ENCODE peak calls at places on chromosomes 3 and 15, in ten cellular contexts. D is psoas muscle, T is A549, J is AG09309, L is nephron progenitor cell, Y is AG04450, H is dorsolateral prefrontal cortex, F is GM23338, Q is heart left ventricle, W is Calu3. C is an unnamed sample.

GRCh38 chr15:26729581-26729980 is 43.3 kb downstream of the GABRB3 start:
- DNase-seq in D (no peak), T (no peak), J (no peak), L (no peak), Y (no peak), H (no peak), F (no peak), Q (no peak), W (no peak), C (no peak)

GRCh38 chr3:38438421-38438820 is 15.3 kb upstream of the ACVR2B start:
- DNase-seq in D (no peak), T (no peak), J (no peak), L (no peak), Y (no peak), H (no peak), F (no peak), Q (no peak), W (no peak), C (no peak)

GRCh38 chr3:114745322-114746240 is 401.5 kb downstream of the ZBTB20 start:
- DNase-seq in D (no peak), T (peak; percentile 79), J (peak; percentile 52), L (no peak), Y (no peak), H (no peak), F (no peak), Q (no peak), W (peak; percentile 42), C (no peak)

GRCh38 chr3:27659279-27660021 is 62.7 kb downstream of the EOMES start:
- DNase-seq in D (peak; percentile 64), T (peak; percentile 83), J (no peak), L (peak; percentile 67), Y (no peak), H (no peak), F (peak; percentile 82), Q (peak; percentile 56), W (peak; percentile 75), C (peak; percentile 47)

GRCh38 chr3:192851821-192852352 is 65.8 kb downstream of the MB21D2 start:
- DNase-seq in D (peak; percentile 76), T (peak; percentile 67), J (no peak), L (no peak), Y (no peak), H (no peak), F (no peak), Q (peak; percentile 63), W (peak; percentile 97), C (no peak)

GRCh38 chr15:40066531-40066930 is 27.6 kb upstream of the SRP14 start:
- DNase-seq in D (no peak), T (no peak), J (no peak), L (no peak), Y (no peak), H (no peak), F (no peak), Q (no peak), W (no peak), C (no peak)

GRCh38 chr15:82122754-82123400 is 77.1 kb upstream of the MEX3B start:
- DNase-seq in D (peak; percentile 56), T (peak; percentile 63), J (peak; percentile 95), L (no peak), Y (peak; percentile 95), H (no peak), F (no peak), Q (peak; percentile 48), W (peak; percentile 26), C (no peak)

GRCh38 chr3:11510001-11510760 is 133.5 kb downstream of the VGLL4 start:
- DNase-seq in D (peak; percentile 61), T (no peak), J (no peak), L (peak; percentile 59), Y (no peak), H (no peak), F (no peak), Q (peak; percentile 39), W (no peak), C (no peak)

GRCh38 chr3:189557824-189558223 is 73.4 kb upstream of the TP63 start:
- DNase-seq in D (no peak), T (no peak), J (no peak), L (no peak), Y (no peak), H (no peak), F (no peak), Q (no peak), W (no peak), C (no peak)

GRCh38 chr15:43868412-43868811 is 41.6 kb downstream of the WDR76 start:
- DNase-seq in D (no peak), T (no peak), J (no peak), L (no peak), Y (no peak), H (no peak), F (no peak), Q (no peak), W (no peak), C (no peak)

GRCh38 chr15:98151098-98151497 is 190.6 kb downstream of the ARRDC4 start:
- DNase-seq in D (no peak), T (no peak), J (no peak), L (no peak), Y (no peak), H (no peak), F (no peak), Q (no peak), W (no peak), C (no peak)

DNA sequence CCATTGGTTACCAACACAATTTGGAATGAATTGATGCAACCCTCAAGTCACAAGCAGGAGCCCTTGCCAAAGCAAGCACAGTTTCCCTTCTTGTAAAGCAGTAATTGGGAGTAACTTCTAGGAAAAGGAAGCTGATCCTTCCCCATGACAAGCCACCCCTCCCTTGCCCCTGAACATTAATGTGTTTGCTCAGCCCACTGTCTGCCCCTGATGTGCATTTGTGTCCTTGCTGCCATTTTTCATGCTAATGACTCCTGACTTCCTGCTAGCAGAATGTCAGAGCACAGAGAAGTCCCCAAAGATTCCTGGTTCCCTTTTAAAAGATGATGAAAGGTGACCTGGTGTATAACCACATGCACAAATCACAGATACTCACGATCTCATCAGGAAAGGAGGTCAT is 44.2 kb upstream of the WNT5A start:
- DNase-seq in D (no peak), T (no peak), J (no peak), L (no peak), Y (no peak), H (no peak), F (no peak), Q (no peak), W (no peak), C (no peak)
- TF ChIP-seq CTCF in D (no peak), T (no peak), J (no peak), L (no peak), Y (no peak), H (no peak), F (no peak), Q (no peak), W (no peak), C (no peak)

GRCh38 chr3:51687472-51688205 is 16.6 kb downstream of the TEX264 start:
- DNase-seq in D (no peak), T (no peak), J (no peak), L (no peak), Y (no peak), H (no peak), F (no peak), Q (peak; percentile 87), W (no peak), C (no peak)
- TF ChIP-seq CTCF in D (no peak), T (no peak), J (no peak), L (no peak), Y (no peak), H (no peak), F (no peak), Q (no peak), W (no peak), C (no peak)

GRCh38 chr3:9715127-9715526 is 11.5 kb downstream of the CPNE9 start:
- DNase-seq in D (no peak), T (no peak), J (no peak), L (no peak), Y (no peak), H (no peak), F (peak; percentile 86), Q (no peak), W (peak; percentile 46), C (no peak)

GRCh38 chr3:9717050-9717555 is 13.5 kb downstream of the CPNE9 start:
- DNase-seq in D (no peak), T (no peak), J (no peak), L (no peak), Y (no peak), H (no peak), F (no peak), Q (no peak), W (no peak), C (no peak)

GRCh38 chr3:9717563-9717962 is 13.9 kb downstream of the CPNE9 start:
- DNase-seq in D (no peak), T (no peak), J (no peak), L (no peak), Y (no peak), H (no peak), F (no peak), Q (no peak), W (no peak), C (no peak)

GRCh38 chr3:9718118-9718517 is 13.4 kb upstream of the BRPF1 start:
- DNase-seq in D (no peak), T (no peak), J (no peak), L (no peak), Y (no peak), H (no peak), F (no peak), Q (no peak), W (no peak), C (no peak)

DNA sequence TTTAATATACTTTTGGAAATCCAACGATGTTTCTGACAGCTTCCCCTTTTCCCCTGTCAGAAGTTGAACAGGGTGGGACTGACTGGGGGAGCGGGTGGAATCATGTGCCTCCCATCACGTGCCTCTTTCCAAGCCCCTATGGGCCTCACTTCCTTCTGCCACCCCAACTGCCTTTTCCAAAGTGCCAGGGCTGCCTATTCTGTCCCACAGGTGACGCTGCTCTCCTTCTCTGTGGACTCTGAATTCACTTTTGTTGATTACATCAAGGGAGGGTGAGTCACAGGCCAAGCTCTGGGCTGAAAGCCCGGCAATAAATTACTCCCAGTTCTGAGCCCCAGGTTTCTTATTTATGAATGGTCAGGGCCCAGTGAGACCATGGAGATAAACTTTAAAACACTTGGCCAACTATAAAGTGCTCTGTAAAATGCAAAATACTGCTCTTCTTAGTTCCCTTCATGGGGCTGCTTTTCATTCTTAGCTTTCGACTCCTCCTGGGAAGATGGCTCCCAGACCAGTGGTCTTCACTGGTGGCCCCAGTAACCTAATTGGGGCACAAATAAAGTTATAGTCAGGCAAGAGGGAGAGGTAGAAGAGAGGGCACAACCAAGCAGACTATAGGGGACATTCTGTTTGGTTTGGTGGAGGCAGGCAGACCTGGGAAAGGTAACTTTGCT is 12.3 kb downstream of the CPNE9 start:
- DNase-seq in D (peak; percentile 78), T (peak; percentile 86), J (peak; percentile 79), L (no peak), Y (peak; percentile 65), H (peak; percentile 49), F (peak; percentile 32), Q (peak; percentile 75), W (peak; percentile 77), C (no peak)
- TF ChIP-seq CTCF in D (peak; percentile 55), T (peak; percentile 87), J (peak; percentile 98), L (no peak), Y (peak; percentile 98), H (peak; percentile 37), F (peak; percentile 23), Q (peak; percentile 63), W (peak; percentile 51), C (peak; percentile 38)

DNA sequence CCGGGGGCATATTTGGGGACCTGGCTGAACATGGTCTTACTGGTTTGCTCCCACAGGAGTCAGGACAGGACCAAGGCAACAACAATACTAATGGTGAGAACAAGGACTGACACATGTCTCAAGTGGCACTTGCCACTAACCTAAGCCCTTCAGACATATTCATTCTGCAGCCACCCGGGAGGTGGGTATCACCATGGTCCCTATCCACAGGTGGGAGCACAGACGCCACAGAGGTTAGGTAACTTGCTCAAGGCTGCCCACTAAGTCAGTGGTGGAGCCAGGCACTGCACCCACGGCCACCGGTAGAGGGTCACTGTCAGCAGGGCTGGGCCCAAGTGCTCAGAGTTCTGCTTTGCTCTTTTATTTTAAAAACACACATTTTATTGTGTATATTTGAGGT is 29.8 kb upstream of the SLC41A3 start:
- DNase-seq in D (no peak), T (peak; percentile 31), J (no peak), L (peak; percentile 32), Y (no peak), H (no peak), F (peak; percentile 58), Q (no peak), W (peak; percentile 51), C (no peak)
- TF ChIP-seq CTCF in D (peak; percentile 42), T (no peak), J (peak; percentile 35), L (peak; percentile 44), Y (peak; percentile 42), H (peak; percentile 26), F (peak; percentile 48), Q (no peak), W (peak; percentile 46), C (no peak)

C was measured in GM13976.